ENCODE peak calls at places on chromosome X, in four cellular contexts. H, X, D and P are unnamed samples.

GRCh38 chrX:152632445-152633097 is 5.1 kb upstream of the GABRQ start:
- DNase-seq in H (peak), X (no peak), D (peak), P (peak)

GRCh38 chrX:151722241-151722846 is 6.5 kb downstream of the FATE1 start:
- DNase-seq in H (peak), X (no peak), D (peak), P (peak)

GRCh38 chrX:139691843-139692505 is 16.0 kb downstream of the MCF2 start:
- DNase-seq in H (no peak), X (no peak), D (peak), P (no peak)

GRCh38 chrX:131987252-131987651 is 35.9 kb upstream of the STK26 start:
- DNase-seq in H (peak), X (peak), D (no peak), P (no peak)

GRCh38 chrX:51851507-51852085 is 41.8 kb upstream of the MAGED1 start:
- DNase-seq in H (peak), X (no peak), D (no peak), P (peak)

GRCh38 chrX:101785142-101785541 is 125.5 kb upstream of the ARMCX2 start:
- DNase-seq in H (no peak), X (no peak), D (no peak), P (no peak)

GRCh38 chrX:142089193-142089592 is 115.9 kb downstream of the MAGEC2 start:
- DNase-seq in H (no peak), X (no peak), D (peak), P (no peak)

GRCh38 chrX:82320554-82320953 is 1118.7 kb downstream of the SH3BGRL start:
- DNase-seq in H (no peak), X (no peak), D (no peak), P (no peak)

GRCh38 chrX:101417981-101418841 is 10.2 kb downstream of the HNRNPH2 start:
- DNase-seq in H (no peak), X (no peak), D (peak), P (no peak)

GRCh38 chrX:56564182-56564885 is 907 bp downstream of the UBQLN2 start:
- DNase-seq in H (peak), X (no peak), D (peak), P (peak)

GRCh38 chrX:69222103-69223090 is 57.1 kb upstream of the PJA1 start:
- DNase-seq in H (peak), X (no peak), D (peak), P (peak)

GRCh38 chrX:150968862-150969720 is 14.0 kb upstream of the HMGB3 start:
- DNase-seq in H (no peak), X (no peak), D (no peak), P (no peak)

GRCh38 chrX:139762400-139763183 is 54.6 kb upstream of the MCF2 start:
- DNase-seq in H (no peak), X (no peak), D (no peak), P (no peak)

GRCh38 chrX:103002576-103002975 is 61.4 kb downstream of the BEX1 start:
- DNase-seq in H (no peak), X (no peak), D (no peak), P (no peak)

GRCh38 chrX:78997870-78998558 is 52.8 kb downstream of the P2RY10 start:
- DNase-seq in H (peak), X (no peak), D (no peak), P (no peak)

GRCh38 chrX:110310000-110310790 is 7.7 kb downstream of the AMMECR1 start:
- DNase-seq in H (no peak), X (no peak), D (no peak), P (no peak)

GRCh38 chrX:1355131-1355799 is 18.7 kb downstream of the IL3RA start:
- DNase-seq in H (no peak), X (no peak), D (no peak), P (no peak)

GRCh38 chrX:64191281-64192010 is 14.1 kb downstream of the AMER1 start:
- DNase-seq in H (no peak), X (no peak), D (no peak), P (no peak)

GRCh38 chrX:120769576-120770341 is 105.9 kb downstream of the CT47B1 start:
- DNase-seq in H (peak), X (no peak), D (peak), P (peak)

GRCh38 chrX:70434914-70435586 is 9.6 kb upstream of the DLG3 start:
- DNase-seq in H (peak), X (no peak), D (no peak), P (no peak)

GRCh38 chrX:54184474-54184873 is 1.4 kb upstream of the FAM120C start:
- DNase-seq in H (no peak), X (no peak), D (peak), P (no peak)

GRCh38 chrX:150352114-150352513 is 11.0 kb upstream of the MAMLD1 start:
- DNase-seq in H (no peak), X (no peak), D (no peak), P (no peak)

GRCh38 chrX:41526925-41527324 is 79.8 kb downstream of the NYX start:
- DNase-seq in H (no peak), X (no peak), D (no peak), P (no peak)

GRCh38 chrX:30570505-30570904 is 7.1 kb downstream of the TASL start:
- DNase-seq in H (peak), X (no peak), D (peak), P (peak)

GRCh38 chrX:26262121-26262523 is 46.2 kb downstream of the MAGEB5 start:
- DNase-seq in H (no peak), X (no peak), D (no peak), P (no peak)

GRCh38 chrX:21374163-21374993 is at the start of gene CNKSR2:
- DNase-seq in H (no peak), X (no peak), D (peak), P (no peak)

GRCh38 chrX:97000682-97001393 is 117.1 kb downstream of the RPA4 start:
- DNase-seq in H (no peak), X (no peak), D (no peak), P (no peak)

GRCh38 chrX:97011540-97011939 is 127.8 kb downstream of the RPA4 start:
- DNase-seq in H (no peak), X (no peak), D (no peak), P (no peak)

GRCh38 chrX:97009391-97009790 is 125.7 kb downstream of the RPA4 start:
- DNase-seq in H (no peak), X (no peak), D (no peak), P (no peak)

DNA sequence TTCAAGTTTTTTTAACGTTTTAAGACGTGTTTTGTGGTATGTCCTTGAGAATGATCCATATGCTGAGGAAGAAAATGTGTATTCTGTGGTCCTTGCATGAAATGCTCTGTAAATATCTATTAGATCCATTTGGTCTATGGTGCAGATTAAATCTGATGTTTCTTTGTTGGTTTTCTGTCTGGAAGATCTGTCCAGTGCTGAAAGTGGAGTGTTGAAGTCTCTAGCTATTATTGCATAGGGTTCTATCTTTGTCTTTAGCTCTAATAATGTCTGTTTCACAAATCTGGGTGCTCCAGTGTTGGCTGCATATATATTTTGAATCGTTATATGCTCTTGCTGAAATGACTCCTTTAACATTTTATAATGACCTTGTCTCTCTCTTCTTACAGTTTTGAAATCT is 122.5 kb downstream of the RPA4 start:
- DNase-seq in H (no peak), X (no peak), D (no peak), P (no peak)
- TF ChIP-seq JUND in H (no peak), X (no peak), D (no peak), P (no peak)

GRCh38 chrX:74420194-74421035 is 878 bp upstream of the SLC16A2 start:
- DNase-seq in H (no peak), X (no peak), D (peak), P (no peak)
- TF ChIP-seq SIN3A in H (no peak), X (no peak), D (no peak), P (no peak)

GRCh38 chrX:18348047-18348446 is 6.4 kb downstream of the SCML2 start:
- DNase-seq in H (no peak), X (no peak), D (no peak), P (no peak)
- TF ChIP-seq FOXM1 in H (no peak), X (no peak), D (no peak), P (no peak)

DNA sequence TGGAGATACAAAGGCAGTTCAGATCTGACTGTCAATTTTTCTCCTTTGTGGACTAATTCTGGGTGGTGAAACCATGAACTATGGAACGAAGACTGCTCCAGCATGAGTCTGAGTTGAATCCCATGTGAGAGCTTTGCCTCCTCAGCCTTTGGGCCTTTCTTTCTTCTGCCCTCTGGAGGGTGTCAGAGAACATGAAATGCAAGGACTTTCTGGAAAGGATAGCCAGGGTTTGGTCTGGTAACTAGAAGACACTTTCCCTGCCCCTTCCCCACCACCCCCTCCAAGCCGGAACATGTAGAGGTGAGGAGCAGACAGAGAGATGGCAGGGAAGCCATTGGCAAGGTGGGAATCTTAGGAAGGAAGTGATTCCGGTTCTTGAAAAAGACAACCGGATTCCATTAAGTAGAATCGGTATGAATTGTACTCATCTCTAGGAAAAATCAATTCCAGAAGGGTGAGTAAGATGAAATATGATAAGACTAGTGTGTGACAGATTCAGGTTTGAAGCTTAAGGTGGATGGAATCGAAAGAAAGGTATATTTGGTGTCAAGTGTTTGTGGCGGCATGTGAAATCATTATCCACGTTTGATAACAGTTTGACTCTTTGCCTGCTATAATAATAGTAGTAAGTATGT is 19.0 kb downstream of the FHL1 start:
- DNase-seq in H (peak), X (no peak), D (no peak), P (no peak)
- TF ChIP-seq JUND in H (no peak), X (no peak), D (no peak), P (no peak)

GRCh38 chrX:40420899-40421729 is 159.7 kb upstream of the ATP6AP2 start:
- DNase-seq in H (peak), X (peak), D (no peak), P (peak)
- TF ChIP-seq SIN3A in H (no peak), X (no peak), D (no peak), P (no peak)

DNA sequence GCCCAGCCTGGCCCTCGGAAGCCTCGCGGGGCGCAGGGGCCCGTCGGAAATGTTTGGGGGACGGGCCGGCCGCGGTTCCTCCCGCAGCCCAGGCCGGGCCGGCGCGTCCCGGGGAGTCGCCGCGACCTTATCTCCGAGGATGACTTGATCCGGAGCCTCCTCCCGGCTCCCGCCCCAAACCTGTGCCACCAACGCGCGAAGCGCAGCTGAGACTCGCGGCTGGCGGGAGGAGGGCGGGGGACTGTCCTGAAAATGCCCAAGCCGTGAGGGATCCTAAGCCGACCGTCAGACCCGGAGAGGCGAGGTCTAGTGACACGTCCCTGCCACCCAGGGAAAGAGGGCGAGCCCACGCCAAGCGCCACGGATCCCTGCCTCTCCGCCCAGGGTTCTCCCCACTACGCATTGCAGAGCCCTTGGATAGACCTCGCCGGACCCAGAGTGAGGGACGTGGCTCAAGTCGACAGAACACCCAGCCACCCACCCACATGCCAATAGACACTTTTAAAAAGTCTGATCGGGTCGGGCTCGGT is 26.9 kb downstream of the UTP14A start:
- DNase-seq in H (peak), X (no peak), D (no peak), P (no peak)
- TF ChIP-seq FOXM1 in H (no peak), X (no peak), D (no peak), P (no peak)

GRCh38 chrX:130066975-130067615 is 43.2 kb downstream of the ELF4 start:
- DNase-seq in H (no peak), X (no peak), D (no peak), P (no peak)

GRCh38 chrX:130075768-130076167 is 34.5 kb downstream of the ELF4 start:
- DNase-seq in H (peak), X (no peak), D (no peak), P (no peak)

DNA sequence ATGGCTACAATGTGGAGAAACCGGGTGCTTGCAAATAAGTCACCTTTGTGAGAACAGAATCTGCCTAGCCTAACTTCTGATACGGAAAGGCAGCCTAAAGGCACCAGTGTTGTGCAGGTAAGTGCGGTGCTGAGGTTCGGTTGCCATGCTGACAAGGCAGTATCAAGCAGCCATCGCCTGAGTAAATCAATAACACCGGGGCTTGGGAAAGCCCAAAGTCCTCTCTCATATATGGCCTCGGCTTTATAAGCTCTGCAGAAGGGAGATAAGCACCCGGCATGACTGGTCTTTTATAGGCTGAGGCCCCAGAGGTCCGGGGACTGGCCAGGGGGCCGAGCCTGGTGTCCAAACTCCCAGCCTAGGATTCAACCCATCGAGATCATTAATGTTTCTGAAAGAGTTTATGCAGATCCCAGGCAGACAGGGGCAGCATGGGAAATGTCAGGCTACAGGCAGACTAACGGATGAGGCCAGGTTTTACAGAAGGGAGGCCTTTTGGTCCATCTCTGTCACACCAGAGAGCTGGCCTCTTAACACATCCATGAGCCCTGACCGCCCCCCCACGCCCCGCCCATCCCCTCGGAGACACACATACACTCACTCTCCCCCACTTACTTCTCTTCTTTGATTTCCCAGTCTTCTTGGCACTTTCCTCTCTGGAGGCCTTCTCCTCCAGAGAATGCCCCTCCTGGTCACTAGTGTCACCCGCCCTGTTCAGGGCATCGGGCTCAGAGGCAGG is 38.5 kb downstream of the ELF4 start:
- DNase-seq in H (peak), X (no peak), D (no peak), P (peak)
- TF ChIP-seq JUND in H (peak), X (no peak), D (no peak), P (no peak)

GRCh38 chrX:24391362-24391761 is 30.9 kb downstream of the SUPT20HL1 start:
- DNase-seq in H (no peak), X (no peak), D (no peak), P (no peak)

GRCh38 chrX:24391843-24392242 is 31.4 kb downstream of the SUPT20HL1 start:
- DNase-seq in H (no peak), X (no peak), D (no peak), P (no peak)

GRCh38 chrX:24396236-24396929 is 35.9 kb downstream of the SUPT20HL1 start:
- DNase-seq in H (no peak), X (no peak), D (no peak), P (no peak)

GRCh38 chrX:24395775-24396174 is 35.3 kb downstream of the SUPT20HL1 start:
- DNase-seq in H (peak), X (peak), D (peak), P (peak)

GRCh38 chrX:24392709-24393108 is 32.3 kb downstream of the SUPT20HL1 start:
- DNase-seq in H (no peak), X (no peak), D (no peak), P (no peak)
- TF ChIP-seq SIN3A in H (no peak), X (no peak), D (no peak), P (no peak)

GRCh38 chrX:8913665-8914409 is 112.7 kb upstream of the FAM9A start:
- DNase-seq in H (no peak), X (no peak), D (no peak), P (no peak)
- TF ChIP-seq FOXM1 in H (no peak), X (no peak), D (no peak), P (no peak)